ENCODE peak calls at places on chromosomes 4 and X, in nine cellular contexts. One of them, this sample, is unnamed.

GRCh38 chr4:2434420-2434819 is 15.7 kb downstream of the CFAP99 start:
- DNase-seq in activated T-cell treated with anti-CD3 and anti-CD28 coated beads, Interleukin-2, amount 50 U/mL, for 72 hours: no peak
- DNase-seq in heart left ventricle: no peak
- DNase-seq in MM.1S: no peak
- DNase-seq in GM23338: no peak
- DNase-seq in NCI-H2081: no peak
- DNase-seq in stimulated activated CD4-positive, alpha-beta T cell treated with anti-CD3 and anti-CD28 coated beads, Interleukin-15, amount 100 ng/mL, for 1 hour: no peak
- DNase-seq in AG09309: no peak
- DNase-seq in DMS153: no peak
- DNase-seq in this sample: no peak

GRCh38 chr4:153988446-153988845 is 199.6 kb upstream of the SFRP2 start:
- DNase-seq in activated T-cell treated with anti-CD3 and anti-CD28 coated beads, Interleukin-2, amount 50 U/mL, for 72 hours: no peak
- DNase-seq in heart left ventricle: no peak
- DNase-seq in MM.1S: no peak
- DNase-seq in GM23338: no peak
- DNase-seq in NCI-H2081: no peak
- DNase-seq in stimulated activated CD4-positive, alpha-beta T cell treated with anti-CD3 and anti-CD28 coated beads, Interleukin-15, amount 100 ng/mL, for 1 hour: no peak
- DNase-seq in AG09309: no peak
- DNase-seq in DMS153: no peak
- DNase-seq in this sample: no peak

GRCh38 chr4:60884545-60884944 is 315.6 kb upstream of the ADGRL3 start:
- DNase-seq in activated T-cell treated with anti-CD3 and anti-CD28 coated beads, Interleukin-2, amount 50 U/mL, for 72 hours: no peak
- DNase-seq in heart left ventricle: no peak
- DNase-seq in MM.1S: no peak
- DNase-seq in GM23338: no peak
- DNase-seq in NCI-H2081: peak
- DNase-seq in stimulated activated CD4-positive, alpha-beta T cell treated with anti-CD3 and anti-CD28 coated beads, Interleukin-15, amount 100 ng/mL, for 1 hour: no peak
- DNase-seq in AG09309: no peak
- DNase-seq in DMS153: no peak
- DNase-seq in this sample: no peak

GRCh38 chr4:112938461-112939058 is 110.9 kb upstream of the ANK2 start:
- DNase-seq in activated T-cell treated with anti-CD3 and anti-CD28 coated beads, Interleukin-2, amount 50 U/mL, for 72 hours: no peak
- DNase-seq in heart left ventricle: no peak
- DNase-seq in MM.1S: peak
- DNase-seq in GM23338: peak
- DNase-seq in NCI-H2081: peak
- DNase-seq in stimulated activated CD4-positive, alpha-beta T cell treated with anti-CD3 and anti-CD28 coated beads, Interleukin-15, amount 100 ng/mL, for 1 hour: no peak
- DNase-seq in AG09309: no peak
- DNase-seq in DMS153: peak
- DNase-seq in this sample: peak

GRCh38 chr4:120132935-120133334 is 66.3 kb upstream of the MAD2L1 start:
- DNase-seq in activated T-cell treated with anti-CD3 and anti-CD28 coated beads, Interleukin-2, amount 50 U/mL, for 72 hours: no peak
- DNase-seq in heart left ventricle: no peak
- DNase-seq in MM.1S: no peak
- DNase-seq in GM23338: no peak
- DNase-seq in NCI-H2081: no peak
- DNase-seq in stimulated activated CD4-positive, alpha-beta T cell treated with anti-CD3 and anti-CD28 coated beads, Interleukin-15, amount 100 ng/mL, for 1 hour: no peak
- DNase-seq in AG09309: no peak
- DNase-seq in DMS153: no peak
- DNase-seq in this sample: peak

GRCh38 chr4:40908702-40909362 is 159.1 kb downstream of the NSUN7 start:
- DNase-seq in activated T-cell treated with anti-CD3 and anti-CD28 coated beads, Interleukin-2, amount 50 U/mL, for 72 hours: peak
- DNase-seq in heart left ventricle: peak
- DNase-seq in MM.1S: peak
- DNase-seq in GM23338: peak
- DNase-seq in NCI-H2081: peak
- DNase-seq in stimulated activated CD4-positive, alpha-beta T cell treated with anti-CD3 and anti-CD28 coated beads, Interleukin-15, amount 100 ng/mL, for 1 hour: peak
- DNase-seq in AG09309: no peak
- DNase-seq in DMS153: peak
- DNase-seq in this sample: peak

GRCh38 chrX:69142688-69143239 is 22.5 kb downstream of the PJA1 start:
- DNase-seq in activated T-cell treated with anti-CD3 and anti-CD28 coated beads, Interleukin-2, amount 50 U/mL, for 72 hours: no peak
- DNase-seq in heart left ventricle: no peak
- DNase-seq in MM.1S: no peak
- DNase-seq in GM23338: peak
- DNase-seq in NCI-H2081: no peak
- DNase-seq in stimulated activated CD4-positive, alpha-beta T cell treated with anti-CD3 and anti-CD28 coated beads, Interleukin-15, amount 100 ng/mL, for 1 hour: no peak
- DNase-seq in AG09309: no peak
- DNase-seq in DMS153: no peak
- DNase-seq in this sample: no peak

GRCh38 chrX:132983496-132983895 is 25.1 kb upstream of the HS6ST2 start:
- DNase-seq in activated T-cell treated with anti-CD3 and anti-CD28 coated beads, Interleukin-2, amount 50 U/mL, for 72 hours: no peak
- DNase-seq in heart left ventricle: no peak
- DNase-seq in MM.1S: no peak
- DNase-seq in GM23338: no peak
- DNase-seq in NCI-H2081: no peak
- DNase-seq in stimulated activated CD4-positive, alpha-beta T cell treated with anti-CD3 and anti-CD28 coated beads, Interleukin-15, amount 100 ng/mL, for 1 hour: no peak
- DNase-seq in AG09309: no peak
- DNase-seq in DMS153: peak
- DNase-seq in this sample: no peak

GRCh38 chr4:5051210-5051691 is at the start of gene STK32B:
- DNase-seq in activated T-cell treated with anti-CD3 and anti-CD28 coated beads, Interleukin-2, amount 50 U/mL, for 72 hours: peak
- DNase-seq in heart left ventricle: peak
- DNase-seq in MM.1S: peak
- DNase-seq in GM23338: peak
- DNase-seq in NCI-H2081: no peak
- DNase-seq in stimulated activated CD4-positive, alpha-beta T cell treated with anti-CD3 and anti-CD28 coated beads, Interleukin-15, amount 100 ng/mL, for 1 hour: no peak
- DNase-seq in AG09309: peak
- DNase-seq in DMS153: peak
- DNase-seq in this sample: no peak

GRCh38 chrX:150982235-150982785 is 825 bp upstream of the HMGB3 start:
- DNase-seq in activated T-cell treated with anti-CD3 and anti-CD28 coated beads, Interleukin-2, amount 50 U/mL, for 72 hours: no peak
- DNase-seq in heart left ventricle: no peak
- DNase-seq in MM.1S: no peak
- DNase-seq in GM23338: peak
- DNase-seq in NCI-H2081: no peak
- DNase-seq in stimulated activated CD4-positive, alpha-beta T cell treated with anti-CD3 and anti-CD28 coated beads, Interleukin-15, amount 100 ng/mL, for 1 hour: no peak
- DNase-seq in AG09309: no peak
- DNase-seq in DMS153: no peak
- DNase-seq in this sample: no peak

GRCh38 chr4:53507671-53508286 is 83.5 kb downstream of the LNX1 start:
- DNase-seq in activated T-cell treated with anti-CD3 and anti-CD28 coated beads, Interleukin-2, amount 50 U/mL, for 72 hours: no peak
- DNase-seq in heart left ventricle: peak
- DNase-seq in MM.1S: no peak
- DNase-seq in GM23338: no peak
- DNase-seq in NCI-H2081: peak
- DNase-seq in stimulated activated CD4-positive, alpha-beta T cell treated with anti-CD3 and anti-CD28 coated beads, Interleukin-15, amount 100 ng/mL, for 1 hour: no peak
- DNase-seq in AG09309: peak
- DNase-seq in DMS153: no peak
- DNase-seq in this sample: no peak

GRCh38 chr4:77618383-77619241 is 13.0 kb downstream of the CXCL13 start:
- DNase-seq in activated T-cell treated with anti-CD3 and anti-CD28 coated beads, Interleukin-2, amount 50 U/mL, for 72 hours: peak
- DNase-seq in heart left ventricle: peak
- DNase-seq in MM.1S: peak
- DNase-seq in GM23338: peak
- DNase-seq in NCI-H2081: peak
- DNase-seq in stimulated activated CD4-positive, alpha-beta T cell treated with anti-CD3 and anti-CD28 coated beads, Interleukin-15, amount 100 ng/mL, for 1 hour: peak
- DNase-seq in AG09309: peak
- DNase-seq in DMS153: peak
- DNase-seq in this sample: peak

GRCh38 chr4:28388471-28388870 is 1527.8 kb downstream of the STIM2 start:
- DNase-seq in activated T-cell treated with anti-CD3 and anti-CD28 coated beads, Interleukin-2, amount 50 U/mL, for 72 hours: no peak
- DNase-seq in heart left ventricle: no peak
- DNase-seq in MM.1S: no peak
- DNase-seq in GM23338: no peak
- DNase-seq in NCI-H2081: no peak
- DNase-seq in stimulated activated CD4-positive, alpha-beta T cell treated with anti-CD3 and anti-CD28 coated beads, Interleukin-15, amount 100 ng/mL, for 1 hour: no peak
- DNase-seq in AG09309: no peak
- DNase-seq in DMS153: no peak
- DNase-seq in this sample: no peak

GRCh38 chr4:181966084-181966483 is 277.1 kb upstream of the TENM3 start:
- DNase-seq in activated T-cell treated with anti-CD3 and anti-CD28 coated beads, Interleukin-2, amount 50 U/mL, for 72 hours: no peak
- DNase-seq in heart left ventricle: no peak
- DNase-seq in MM.1S: peak
- DNase-seq in GM23338: no peak
- DNase-seq in NCI-H2081: no peak
- DNase-seq in stimulated activated CD4-positive, alpha-beta T cell treated with anti-CD3 and anti-CD28 coated beads, Interleukin-15, amount 100 ng/mL, for 1 hour: no peak
- DNase-seq in AG09309: peak
- DNase-seq in DMS153: no peak
- DNase-seq in this sample: no peak

GRCh38 chr4:56276547-56276946 is 110.7 kb downstream of the AASDH start:
- DNase-seq in activated T-cell treated with anti-CD3 and anti-CD28 coated beads, Interleukin-2, amount 50 U/mL, for 72 hours: no peak
- DNase-seq in heart left ventricle: no peak
- DNase-seq in MM.1S: no peak
- DNase-seq in GM23338: no peak
- DNase-seq in NCI-H2081: no peak
- DNase-seq in stimulated activated CD4-positive, alpha-beta T cell treated with anti-CD3 and anti-CD28 coated beads, Interleukin-15, amount 100 ng/mL, for 1 hour: no peak
- DNase-seq in AG09309: no peak
- DNase-seq in DMS153: no peak
- DNase-seq in this sample: no peak

GRCh38 chr4:151031831-151032605 is 16.9 kb upstream of the LRBA start:
- DNase-seq in activated T-cell treated with anti-CD3 and anti-CD28 coated beads, Interleukin-2, amount 50 U/mL, for 72 hours: peak
- DNase-seq in heart left ventricle: no peak
- DNase-seq in MM.1S: no peak
- DNase-seq in GM23338: peak
- DNase-seq in NCI-H2081: no peak
- DNase-seq in stimulated activated CD4-positive, alpha-beta T cell treated with anti-CD3 and anti-CD28 coated beads, Interleukin-15, amount 100 ng/mL, for 1 hour: no peak
- DNase-seq in AG09309: no peak
- DNase-seq in DMS153: no peak
- DNase-seq in this sample: no peak

GRCh38 chrX:150049647-150050046 is 111.4 kb upstream of the EOLA2 start:
- DNase-seq in activated T-cell treated with anti-CD3 and anti-CD28 coated beads, Interleukin-2, amount 50 U/mL, for 72 hours: no peak
- DNase-seq in heart left ventricle: no peak
- DNase-seq in MM.1S: no peak
- DNase-seq in GM23338: peak
- DNase-seq in NCI-H2081: no peak
- DNase-seq in stimulated activated CD4-positive, alpha-beta T cell treated with anti-CD3 and anti-CD28 coated beads, Interleukin-15, amount 100 ng/mL, for 1 hour: no peak
- DNase-seq in AG09309: no peak
- DNase-seq in DMS153: no peak
- DNase-seq in this sample: no peak

GRCh38 chr4:40750461-40751258 is 905 bp downstream of the NSUN7 start:
- DNase-seq in activated T-cell treated with anti-CD3 and anti-CD28 coated beads, Interleukin-2, amount 50 U/mL, for 72 hours: no peak
- DNase-seq in heart left ventricle: no peak
- DNase-seq in MM.1S: no peak
- DNase-seq in GM23338: peak
- DNase-seq in NCI-H2081: peak
- DNase-seq in stimulated activated CD4-positive, alpha-beta T cell treated with anti-CD3 and anti-CD28 coated beads, Interleukin-15, amount 100 ng/mL, for 1 hour: no peak
- DNase-seq in AG09309: no peak
- DNase-seq in DMS153: no peak
- DNase-seq in this sample: no peak

GRCh38 chrX:18677140-18677834 is 5.4 kb upstream of the RS1 start:
- DNase-seq in activated T-cell treated with anti-CD3 and anti-CD28 coated beads, Interleukin-2, amount 50 U/mL, for 72 hours: no peak
- DNase-seq in heart left ventricle: no peak
- DNase-seq in MM.1S: no peak
- DNase-seq in GM23338: no peak
- DNase-seq in NCI-H2081: no peak
- DNase-seq in stimulated activated CD4-positive, alpha-beta T cell treated with anti-CD3 and anti-CD28 coated beads, Interleukin-15, amount 100 ng/mL, for 1 hour: no peak
- DNase-seq in AG09309: no peak
- DNase-seq in DMS153: no peak
- DNase-seq in this sample: no peak

GRCh38 chr4:4421356-4421755 is 34.5 kb downstream of the NSG1 start:
- DNase-seq in activated T-cell treated with anti-CD3 and anti-CD28 coated beads, Interleukin-2, amount 50 U/mL, for 72 hours: no peak
- DNase-seq in heart left ventricle: no peak
- DNase-seq in MM.1S: no peak
- DNase-seq in GM23338: no peak
- DNase-seq in NCI-H2081: no peak
- DNase-seq in stimulated activated CD4-positive, alpha-beta T cell treated with anti-CD3 and anti-CD28 coated beads, Interleukin-15, amount 100 ng/mL, for 1 hour: no peak
- DNase-seq in AG09309: no peak
- DNase-seq in DMS153: no peak
- DNase-seq in this sample: no peak

GRCh38 chr4:40238700-40239548 is 42.1 kb downstream of the RHOH start:
- DNase-seq in activated T-cell treated with anti-CD3 and anti-CD28 coated beads, Interleukin-2, amount 50 U/mL, for 72 hours: peak
- DNase-seq in heart left ventricle: no peak
- DNase-seq in MM.1S: no peak
- DNase-seq in GM23338: peak
- DNase-seq in NCI-H2081: no peak
- DNase-seq in stimulated activated CD4-positive, alpha-beta T cell treated with anti-CD3 and anti-CD28 coated beads, Interleukin-15, amount 100 ng/mL, for 1 hour: peak
- DNase-seq in AG09309: no peak
- DNase-seq in DMS153: no peak
- DNase-seq in this sample: no peak

GRCh38 chrX:20141281-20142220 is at the start of gene EIF1AX:
- DNase-seq in activated T-cell treated with anti-CD3 and anti-CD28 coated beads, Interleukin-2, amount 50 U/mL, for 72 hours: peak
- DNase-seq in heart left ventricle: peak
- DNase-seq in MM.1S: peak
- DNase-seq in GM23338: peak
- DNase-seq in NCI-H2081: peak
- DNase-seq in stimulated activated CD4-positive, alpha-beta T cell treated with anti-CD3 and anti-CD28 coated beads, Interleukin-15, amount 100 ng/mL, for 1 hour: peak
- DNase-seq in AG09309: peak
- DNase-seq in DMS153: peak
- DNase-seq in this sample: peak

GRCh38 chr4:158170691-158171455 is 2.0 kb downstream of the GASK1B start:
- DNase-seq in activated T-cell treated with anti-CD3 and anti-CD28 coated beads, Interleukin-2, amount 50 U/mL, for 72 hours: peak
- DNase-seq in heart left ventricle: peak
- DNase-seq in MM.1S: no peak
- DNase-seq in GM23338: peak
- DNase-seq in NCI-H2081: no peak
- DNase-seq in stimulated activated CD4-positive, alpha-beta T cell treated with anti-CD3 and anti-CD28 coated beads, Interleukin-15, amount 100 ng/mL, for 1 hour: no peak
- DNase-seq in AG09309: no peak
- DNase-seq in DMS153: no peak
- DNase-seq in this sample: no peak

GRCh38 chr4:176441594-176441993 is 121.8 kb downstream of the SPCS3 start:
- DNase-seq in activated T-cell treated with anti-CD3 and anti-CD28 coated beads, Interleukin-2, amount 50 U/mL, for 72 hours: no peak
- DNase-seq in heart left ventricle: no peak
- DNase-seq in MM.1S: no peak
- DNase-seq in GM23338: no peak
- DNase-seq in NCI-H2081: no peak
- DNase-seq in stimulated activated CD4-positive, alpha-beta T cell treated with anti-CD3 and anti-CD28 coated beads, Interleukin-15, amount 100 ng/mL, for 1 hour: no peak
- DNase-seq in AG09309: no peak
- DNase-seq in DMS153: no peak
- DNase-seq in this sample: no peak

GRCh38 chr4:170348945-170349344 is 259.2 kb upstream of the AADAT start:
- DNase-seq in activated T-cell treated with anti-CD3 and anti-CD28 coated beads, Interleukin-2, amount 50 U/mL, for 72 hours: no peak
- DNase-seq in heart left ventricle: no peak
- DNase-seq in MM.1S: no peak
- DNase-seq in GM23338: no peak
- DNase-seq in NCI-H2081: no peak
- DNase-seq in stimulated activated CD4-positive, alpha-beta T cell treated with anti-CD3 and anti-CD28 coated beads, Interleukin-15, amount 100 ng/mL, for 1 hour: no peak
- DNase-seq in AG09309: no peak
- DNase-seq in DMS153: no peak
- DNase-seq in this sample: no peak

GRCh38 chrX:84186603-84187358 is 1.2 kb downstream of the RPS6KA6 start:
- DNase-seq in activated T-cell treated with anti-CD3 and anti-CD28 coated beads, Interleukin-2, amount 50 U/mL, for 72 hours: no peak
- DNase-seq in heart left ventricle: no peak
- DNase-seq in MM.1S: peak
- DNase-seq in GM23338: peak
- DNase-seq in NCI-H2081: peak
- DNase-seq in stimulated activated CD4-positive, alpha-beta T cell treated with anti-CD3 and anti-CD28 coated beads, Interleukin-15, amount 100 ng/mL, for 1 hour: no peak
- DNase-seq in AG09309: no peak
- DNase-seq in DMS153: no peak
- DNase-seq in this sample: no peak

GRCh38 chrX:46208225-46208854 is 336.9 kb downstream of the ZNF674 start:
- DNase-seq in activated T-cell treated with anti-CD3 and anti-CD28 coated beads, Interleukin-2, amount 50 U/mL, for 72 hours: no peak
- DNase-seq in heart left ventricle: no peak
- DNase-seq in MM.1S: peak
- DNase-seq in GM23338: no peak
- DNase-seq in NCI-H2081: no peak
- DNase-seq in stimulated activated CD4-positive, alpha-beta T cell treated with anti-CD3 and anti-CD28 coated beads, Interleukin-15, amount 100 ng/mL, for 1 hour: no peak
- DNase-seq in AG09309: peak
- DNase-seq in DMS153: no peak
- DNase-seq in this sample: no peak

GRCh38 chrX:16577483-16578029 is 72.4 kb upstream of the S100G start:
- DNase-seq in activated T-cell treated with anti-CD3 and anti-CD28 coated beads, Interleukin-2, amount 50 U/mL, for 72 hours: no peak
- DNase-seq in heart left ventricle: no peak
- DNase-seq in MM.1S: no peak
- DNase-seq in GM23338: peak
- DNase-seq in NCI-H2081: no peak
- DNase-seq in stimulated activated CD4-positive, alpha-beta T cell treated with anti-CD3 and anti-CD28 coated beads, Interleukin-15, amount 100 ng/mL, for 1 hour: no peak
- DNase-seq in AG09309: no peak
- DNase-seq in DMS153: no peak
- DNase-seq in this sample: no peak